ENCODE peak calls at places on chromosomes 13 and 19, in four cellular contexts. S is GM12878, V is SK-N-SH, C is HepG2. N is an unnamed sample.
A peak's percentile ranks its signal among the peaks of the same experiment; 100 is the strongest.

GRCh38 chr19:17457621-17458020 is 3.1 kb downstream of the NXNL1 start:
- DNase-seq in C (no peak), S (no peak), V (no peak), N (no peak)

GRCh38 chr19:49328741-49329140 is 3.8 kb upstream of the SLC6A16 start:
- DNase-seq in V (no peak), C (no peak), S (no peak), N (no peak)

GRCh38 chr19:32258167-32258566 is 87.2 kb upstream of the ZNF507 start:
- DNase-seq in S (no peak), C (no peak), V (no peak), N (no peak)

GRCh38 chr19:39199025-39199424 is 2.3 kb downstream of the NCCRP1 start:
- DNase-seq in V (peak; percentile 66), C (peak; percentile 35), S (no peak), N (no peak)

GRCh38 chr13:25574437-25575426 is 203.0 kb downstream of the ATP8A2 start:
- DNase-seq in C (peak; percentile 74), V (peak; percentile 61), S (peak; percentile 30), N (peak; percentile 52)

GRCh38 chr13:85379433-85379832 is 419.8 kb downstream of the SLITRK6 start:
- DNase-seq in C (no peak), V (no peak), S (no peak), N (no peak)

GRCh38 chr19:3368848-3369336 is 2.5 kb downstream of the NFIC start:
- DNase-seq in S (no peak), C (no peak), V (no peak), N (no peak)

GRCh38 chr19:662207-662961 is 630 bp downstream of the RNF126 start:
- DNase-seq in V (peak; percentile 74), C (peak; percentile 52), S (no peak), N (peak; percentile 61)

GRCh38 chr19:7692417-7693088 is 9.4 kb downstream of the FCER2 start:
- DNase-seq in V (no peak), C (no peak), S (no peak), N (no peak)

GRCh38 chr13:50006426-50007135 is 8.7 kb upstream of the KCNRG start:
- DNase-seq in C (no peak), S (no peak), V (no peak), N (no peak)

GRCh38 chr13:41061914-41062837 is 867 bp downstream of the WBP4 start:
- DNase-seq in V (no peak), C (no peak), S (no peak), N (peak; percentile 52)

GRCh38 chr19:16069813-16070365 is 6.4 kb upstream of the TPM4 start:
- DNase-seq in V (no peak), S (no peak), C (no peak), N (no peak)

GRCh38 chr13:46176756-46177155 is 5.2 kb downstream of the LCP1 start:
- DNase-seq in C (no peak), V (no peak), S (peak; percentile 79), N (no peak)

GRCh38 chr19:950352-951066 is 24.7 kb downstream of the ARID3A start:
- DNase-seq in V (no peak), S (no peak), C (no peak), N (no peak)

GRCh38 chr19:34459614-34460013 is 21.9 kb upstream of the WTIP start:
- DNase-seq in C (no peak), S (no peak), V (no peak), N (no peak)

GRCh38 chr13:28120317-28120716 is 18.0 kb upstream of the PAN3 start:
- DNase-seq in V (no peak), S (no peak), C (no peak), N (no peak)

GRCh38 chr19:15128162-15128770 is 21.1 kb downstream of the SYDE1 start:
- DNase-seq in V (no peak), S (no peak), C (no peak), N (no peak)

GRCh38 chr19:2424686-2425621 is 2.4 kb downstream of the TIMM13 start:
- DNase-seq in V (peak; percentile 80), S (no peak), C (no peak), N (no peak)

GRCh38 chr13:113400621-113401451 is 36.9 kb upstream of the GRTP1 start:
- DNase-seq in C (no peak), V (no peak), S (no peak), N (no peak)

GRCh38 chr13:59000770-59001169 is 1163.0 kb downstream of the DIAPH3 start:
- DNase-seq in V (no peak), C (no peak), S (no peak), N (no peak)

GRCh38 chr19:40284501-40285352 is at the start of gene AKT2:
- DNase-seq in C (no peak), V (peak; percentile 94), S (peak; percentile 48), N (peak; percentile 96)

GRCh38 chr13:99310382-99311031 is 3.3 kb upstream of the GPR183 start:
- DNase-seq in V (peak; percentile 25), C (no peak), S (no peak), N (no peak)

GRCh38 chr13:112007191-112007590 is 59.8 kb upstream of the SOX1 start:
- DNase-seq in S (no peak), V (no peak), C (no peak), N (no peak)
- TF ChIP-seq NFIC in S (no peak), V (no peak), C (no peak), N (no peak)

DNA sequence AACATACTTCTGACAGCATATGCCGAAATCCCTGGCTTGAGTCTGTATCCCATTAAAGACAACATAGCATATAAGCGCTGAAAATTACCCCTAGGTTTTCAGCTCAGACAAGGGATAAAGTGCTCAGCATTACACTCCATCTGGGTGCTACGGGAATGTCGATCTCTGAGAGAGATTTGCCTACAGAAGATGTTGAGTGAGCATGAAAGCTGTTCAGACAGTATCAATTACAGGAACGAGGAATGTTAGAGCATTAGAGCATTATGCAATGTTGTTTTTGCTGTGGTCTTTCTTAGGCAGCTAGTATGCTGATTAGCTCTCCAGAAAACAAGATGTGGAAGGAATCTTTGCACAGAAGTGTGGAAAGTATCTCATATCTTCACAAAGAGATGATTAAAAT is 484.5 kb downstream of the LIG4 start:
- DNase-seq in S (no peak), V (no peak), C (no peak), N (no peak)
- TF ChIP-seq EP300 in S (no peak), V (no peak), C (no peak), N (no peak)

DNA sequence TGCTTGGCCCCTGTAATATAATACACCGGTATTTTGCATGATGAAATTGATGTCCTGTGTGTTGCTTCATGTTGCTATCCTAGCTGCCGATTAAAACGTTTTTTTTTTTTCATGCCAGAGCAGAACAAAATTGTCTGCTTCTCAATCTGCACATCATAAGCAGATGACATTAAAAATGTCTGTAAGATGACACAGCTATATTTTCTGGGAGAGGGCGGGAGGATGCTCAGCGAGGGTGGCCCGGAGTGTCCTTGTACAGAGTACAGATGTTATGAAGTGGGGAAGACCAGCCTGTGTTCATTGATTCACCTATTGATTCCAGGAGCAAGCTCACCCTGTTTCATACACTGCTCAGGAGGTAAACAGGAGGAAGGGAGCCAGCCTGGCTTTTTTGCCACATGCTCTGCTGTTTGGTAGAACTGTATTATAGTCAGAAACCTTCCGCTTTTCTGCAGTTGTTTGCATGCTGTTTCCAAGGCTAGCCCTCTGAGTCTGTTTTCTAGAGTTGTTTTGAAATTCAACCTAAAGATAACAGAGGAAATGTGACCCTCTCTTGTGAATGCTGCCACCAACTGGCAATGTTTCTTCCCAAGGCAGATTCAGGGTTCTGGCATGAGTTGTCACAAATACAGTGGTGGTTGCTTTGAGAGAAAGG is 4.7 kb upstream of the IRS2 start:
- DNase-seq in S (no peak), C (peak; percentile 22), V (peak; percentile 69), N (peak; percentile 54)
- TF ChIP-seq USF2 in S (no peak), C (no peak), V (no peak), N (no peak)

DNA sequence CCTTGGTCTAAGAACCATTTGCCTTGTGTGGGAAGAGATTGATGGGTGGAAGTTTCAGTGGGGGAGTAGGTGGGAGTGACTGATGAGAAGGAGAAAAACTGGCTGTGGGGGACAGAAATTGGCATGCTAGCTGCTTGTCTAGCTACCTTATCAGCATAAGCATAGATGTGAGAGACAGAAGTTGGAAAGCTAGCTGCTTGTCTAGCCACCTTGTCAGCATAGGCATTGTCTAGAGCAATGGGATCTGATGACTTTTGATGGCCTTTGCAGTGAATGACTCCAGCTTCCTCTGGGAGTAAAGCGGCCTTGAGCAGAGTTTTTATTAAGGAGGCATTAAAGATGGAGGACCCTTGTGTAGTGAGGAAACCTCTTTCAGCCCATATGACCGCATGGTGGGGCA is 9.9 kb upstream of the NCR1 start:
- DNase-seq in V (no peak), S (no peak), C (no peak), N (no peak)
- TF ChIP-seq NFIC in V (no peak), S (no peak), C (no peak), N (no peak)